ENCODE peak calls at places on chromosome 22, in ten cellular contexts. One of them, this sample, is unnamed.

GRCh38 chr22:39703890-39704658 is 133.5 kb downstream of the CACNA1I start:
- DNase-seq in nephron progenitor cell: peak
- DNase-seq in NCI-H1105: no peak
- DNase-seq in right atrium auricular region: no peak
- DNase-seq in amniotic epithelial cell: no peak
- DNase-seq in anterior cingulate cortex: no peak
- DNase-seq in AG09309: no peak
- DNase-seq in coronary artery: no peak
- DNase-seq in NCI-H146: no peak
- DNase-seq in pulmonary artery endothelial cell: no peak
- DNase-seq in this sample: no peak

GRCh38 chr22:33825761-33826160 is 94.5 kb downstream of the LARGE1 start:
- DNase-seq in nephron progenitor cell: no peak
- DNase-seq in NCI-H1105: no peak
- DNase-seq in right atrium auricular region: no peak
- DNase-seq in amniotic epithelial cell: no peak
- DNase-seq in anterior cingulate cortex: no peak
- DNase-seq in AG09309: no peak
- DNase-seq in coronary artery: no peak
- DNase-seq in NCI-H146: peak
- DNase-seq in pulmonary artery endothelial cell: no peak
- DNase-seq in this sample: no peak

GRCh38 chr22:20552913-20553401 is 45.5 kb downstream of the MED15 start:
- DNase-seq in nephron progenitor cell: no peak
- DNase-seq in NCI-H1105: no peak
- DNase-seq in right atrium auricular region: no peak
- DNase-seq in amniotic epithelial cell: peak
- DNase-seq in anterior cingulate cortex: no peak
- DNase-seq in AG09309: no peak
- DNase-seq in coronary artery: no peak
- DNase-seq in NCI-H146: no peak
- DNase-seq in pulmonary artery endothelial cell: peak
- DNase-seq in this sample: no peak

GRCh38 chr22:49663823-49664222 is 163.8 kb downstream of the BRD1 start:
- DNase-seq in nephron progenitor cell: no peak
- DNase-seq in NCI-H1105: no peak
- DNase-seq in right atrium auricular region: no peak
- DNase-seq in amniotic epithelial cell: no peak
- DNase-seq in anterior cingulate cortex: no peak
- DNase-seq in AG09309: no peak
- DNase-seq in coronary artery: peak
- DNase-seq in NCI-H146: no peak
- DNase-seq in pulmonary artery endothelial cell: no peak
- DNase-seq in this sample: no peak

GRCh38 chr22:27057717-27058116 is 400.3 kb downstream of the MIAT start:
- DNase-seq in nephron progenitor cell: no peak
- DNase-seq in NCI-H1105: no peak
- DNase-seq in right atrium auricular region: no peak
- DNase-seq in amniotic epithelial cell: no peak
- DNase-seq in anterior cingulate cortex: no peak
- DNase-seq in AG09309: no peak
- DNase-seq in coronary artery: no peak
- DNase-seq in NCI-H146: peak
- DNase-seq in pulmonary artery endothelial cell: no peak
- DNase-seq in this sample: no peak

GRCh38 chr22:23376256-23376655 is 195.9 kb downstream of the BCR start:
- DNase-seq in nephron progenitor cell: no peak
- DNase-seq in NCI-H1105: no peak
- DNase-seq in right atrium auricular region: no peak
- DNase-seq in amniotic epithelial cell: no peak
- DNase-seq in anterior cingulate cortex: no peak
- DNase-seq in AG09309: no peak
- DNase-seq in coronary artery: no peak
- DNase-seq in NCI-H146: peak
- DNase-seq in pulmonary artery endothelial cell: no peak
- DNase-seq in this sample: no peak

GRCh38 chr22:37739000-37739399 is 42.2 kb downstream of the TRIOBP start:
- DNase-seq in nephron progenitor cell: no peak
- DNase-seq in NCI-H1105: no peak
- DNase-seq in right atrium auricular region: peak
- DNase-seq in amniotic epithelial cell: peak
- DNase-seq in anterior cingulate cortex: no peak
- DNase-seq in AG09309: no peak
- DNase-seq in coronary artery: no peak
- DNase-seq in NCI-H146: no peak
- DNase-seq in pulmonary artery endothelial cell: no peak
- DNase-seq in this sample: no peak

GRCh38 chr22:42202048-42202447 is 68.4 kb downstream of the TCF20 start:
- DNase-seq in nephron progenitor cell: no peak
- DNase-seq in NCI-H1105: no peak
- DNase-seq in right atrium auricular region: no peak
- DNase-seq in amniotic epithelial cell: no peak
- DNase-seq in anterior cingulate cortex: no peak
- DNase-seq in AG09309: no peak
- DNase-seq in coronary artery: no peak
- DNase-seq in NCI-H146: no peak
- DNase-seq in pulmonary artery endothelial cell: no peak
- DNase-seq in this sample: no peak

GRCh38 chr22:24435861-24436351 is 8.5 kb downstream of the ADORA2A start:
- DNase-seq in nephron progenitor cell: no peak
- DNase-seq in NCI-H1105: no peak
- DNase-seq in right atrium auricular region: no peak
- DNase-seq in amniotic epithelial cell: no peak
- DNase-seq in anterior cingulate cortex: no peak
- DNase-seq in AG09309: no peak
- DNase-seq in coronary artery: peak
- DNase-seq in NCI-H146: no peak
- DNase-seq in pulmonary artery endothelial cell: no peak
- DNase-seq in this sample: no peak

GRCh38 chr22:38300197-38300945 is 16.9 kb downstream of the CSNK1E start:
- DNase-seq in nephron progenitor cell: no peak
- DNase-seq in NCI-H1105: no peak
- DNase-seq in right atrium auricular region: no peak
- DNase-seq in amniotic epithelial cell: no peak
- DNase-seq in anterior cingulate cortex: no peak
- DNase-seq in AG09309: no peak
- DNase-seq in coronary artery: no peak
- DNase-seq in NCI-H146: no peak
- DNase-seq in pulmonary artery endothelial cell: no peak
- DNase-seq in this sample: no peak

GRCh38 chr22:20918663-20919220 is 1.5 kb downstream of the CRKL start:
- DNase-seq in nephron progenitor cell: no peak
- DNase-seq in NCI-H1105: no peak
- DNase-seq in right atrium auricular region: no peak
- DNase-seq in amniotic epithelial cell: no peak
- DNase-seq in anterior cingulate cortex: no peak
- DNase-seq in AG09309: no peak
- DNase-seq in coronary artery: no peak
- DNase-seq in NCI-H146: peak
- DNase-seq in pulmonary artery endothelial cell: no peak
- DNase-seq in this sample: no peak

GRCh38 chr22:27133951-27134664 is 476.7 kb downstream of the MIAT start:
- DNase-seq in nephron progenitor cell: no peak
- DNase-seq in NCI-H1105: no peak
- DNase-seq in right atrium auricular region: peak
- DNase-seq in amniotic epithelial cell: peak
- DNase-seq in anterior cingulate cortex: no peak
- DNase-seq in AG09309: peak
- DNase-seq in coronary artery: no peak
- DNase-seq in NCI-H146: no peak
- DNase-seq in pulmonary artery endothelial cell: no peak
- DNase-seq in this sample: no peak

GRCh38 chr22:49749885-49750510 is 77.7 kb downstream of the BRD1 start:
- DNase-seq in nephron progenitor cell: no peak
- DNase-seq in NCI-H1105: no peak
- DNase-seq in right atrium auricular region: peak
- DNase-seq in amniotic epithelial cell: no peak
- DNase-seq in anterior cingulate cortex: no peak
- DNase-seq in AG09309: no peak
- DNase-seq in coronary artery: peak
- DNase-seq in NCI-H146: no peak
- DNase-seq in pulmonary artery endothelial cell: no peak
- DNase-seq in this sample: no peak

GRCh38 chr22:43136255-43136654 is 6.9 kb downstream of the MCAT start:
- DNase-seq in nephron progenitor cell: peak
- DNase-seq in NCI-H1105: no peak
- DNase-seq in right atrium auricular region: no peak
- DNase-seq in amniotic epithelial cell: peak
- DNase-seq in anterior cingulate cortex: no peak
- DNase-seq in AG09309: no peak
- DNase-seq in coronary artery: no peak
- DNase-seq in NCI-H146: no peak
- DNase-seq in pulmonary artery endothelial cell: no peak
- DNase-seq in this sample: peak

GRCh38 chr22:50683994-50684371 is 11.4 kb downstream of the SHANK3 start:
- DNase-seq in nephron progenitor cell: no peak
- DNase-seq in NCI-H1105: no peak
- DNase-seq in right atrium auricular region: no peak
- DNase-seq in amniotic epithelial cell: no peak
- DNase-seq in anterior cingulate cortex: no peak
- DNase-seq in AG09309: no peak
- DNase-seq in coronary artery: peak
- DNase-seq in NCI-H146: no peak
- DNase-seq in pulmonary artery endothelial cell: no peak
- DNase-seq in this sample: no peak

GRCh38 chr22:40036126-40036525 is 41.4 kb downstream of the FAM83F start:
- DNase-seq in nephron progenitor cell: no peak
- DNase-seq in NCI-H1105: no peak
- DNase-seq in right atrium auricular region: no peak
- DNase-seq in amniotic epithelial cell: no peak
- DNase-seq in anterior cingulate cortex: no peak
- DNase-seq in AG09309: no peak
- DNase-seq in coronary artery: no peak
- DNase-seq in NCI-H146: no peak
- DNase-seq in pulmonary artery endothelial cell: no peak
- DNase-seq in this sample: no peak

GRCh38 chr22:46084943-46085830 is 65.1 kb upstream of the PPARA start:
- DNase-seq in nephron progenitor cell: no peak
- DNase-seq in NCI-H1105: no peak
- DNase-seq in right atrium auricular region: peak
- DNase-seq in amniotic epithelial cell: no peak
- DNase-seq in anterior cingulate cortex: no peak
- DNase-seq in AG09309: peak
- DNase-seq in coronary artery: peak
- DNase-seq in NCI-H146: no peak
- DNase-seq in pulmonary artery endothelial cell: peak
- DNase-seq in this sample: no peak

GRCh38 chr22:50306753-50307749 is at the start of gene PLXNB2:
- DNase-seq in nephron progenitor cell: peak
- DNase-seq in NCI-H1105: peak
- DNase-seq in right atrium auricular region: no peak
- DNase-seq in amniotic epithelial cell: peak
- DNase-seq in anterior cingulate cortex: peak
- DNase-seq in AG09309: no peak
- DNase-seq in coronary artery: no peak
- DNase-seq in NCI-H146: peak
- DNase-seq in pulmonary artery endothelial cell: no peak
- DNase-seq in this sample: no peak

GRCh38 chr22:38467904-38468760 is at the start of gene KDELR3:
- DNase-seq in nephron progenitor cell: peak
- DNase-seq in NCI-H1105: no peak
- DNase-seq in right atrium auricular region: no peak
- DNase-seq in amniotic epithelial cell: peak
- DNase-seq in anterior cingulate cortex: no peak
- DNase-seq in AG09309: no peak
- DNase-seq in coronary artery: no peak
- DNase-seq in NCI-H146: peak
- DNase-seq in pulmonary artery endothelial cell: no peak
- DNase-seq in this sample: peak

GRCh38 chr22:49307870-49308269 is 519.8 kb downstream of the BRD1 start:
- DNase-seq in nephron progenitor cell: no peak
- DNase-seq in NCI-H1105: no peak
- DNase-seq in right atrium auricular region: no peak
- DNase-seq in amniotic epithelial cell: no peak
- DNase-seq in anterior cingulate cortex: no peak
- DNase-seq in AG09309: no peak
- DNase-seq in coronary artery: peak
- DNase-seq in NCI-H146: no peak
- DNase-seq in pulmonary artery endothelial cell: no peak
- DNase-seq in this sample: no peak

GRCh38 chr22:37744589-37744988 is 47.7 kb downstream of the TRIOBP start:
- DNase-seq in nephron progenitor cell: no peak
- DNase-seq in NCI-H1105: no peak
- DNase-seq in right atrium auricular region: no peak
- DNase-seq in amniotic epithelial cell: no peak
- DNase-seq in anterior cingulate cortex: no peak
- DNase-seq in AG09309: no peak
- DNase-seq in coronary artery: no peak
- DNase-seq in NCI-H146: no peak
- DNase-seq in pulmonary artery endothelial cell: no peak
- DNase-seq in this sample: no peak

GRCh38 chr22:36332623-36333331 is 55.0 kb downstream of the MYH9 start:
- DNase-seq in nephron progenitor cell: peak
- DNase-seq in NCI-H1105: peak
- DNase-seq in right atrium auricular region: no peak
- DNase-seq in amniotic epithelial cell: peak
- DNase-seq in anterior cingulate cortex: no peak
- DNase-seq in AG09309: no peak
- DNase-seq in coronary artery: no peak
- DNase-seq in NCI-H146: no peak
- DNase-seq in pulmonary artery endothelial cell: no peak
- DNase-seq in this sample: peak

GRCh38 chr22:47606426-47606825 is 844.0 kb downstream of the TBC1D22A start:
- DNase-seq in nephron progenitor cell: no peak
- DNase-seq in NCI-H1105: no peak
- DNase-seq in right atrium auricular region: no peak
- DNase-seq in amniotic epithelial cell: no peak
- DNase-seq in anterior cingulate cortex: no peak
- DNase-seq in AG09309: no peak
- DNase-seq in coronary artery: no peak
- DNase-seq in NCI-H146: no peak
- DNase-seq in pulmonary artery endothelial cell: no peak
- DNase-seq in this sample: no peak

GRCh38 chr22:24685804-24686203 is 82.8 kb downstream of the GGT1 start:
- DNase-seq in nephron progenitor cell: no peak
- DNase-seq in NCI-H1105: no peak
- DNase-seq in right atrium auricular region: no peak
- DNase-seq in amniotic epithelial cell: no peak
- DNase-seq in anterior cingulate cortex: no peak
- DNase-seq in AG09309: no peak
- DNase-seq in coronary artery: no peak
- DNase-seq in NCI-H146: no peak
- DNase-seq in pulmonary artery endothelial cell: no peak
- DNase-seq in this sample: no peak

GRCh38 chr22:24033731-24034130 is 22.6 kb downstream of the CABIN1 start:
- DNase-seq in nephron progenitor cell: no peak
- DNase-seq in NCI-H1105: no peak
- DNase-seq in right atrium auricular region: no peak
- DNase-seq in amniotic epithelial cell: no peak
- DNase-seq in anterior cingulate cortex: no peak
- DNase-seq in AG09309: no peak
- DNase-seq in coronary artery: no peak
- DNase-seq in NCI-H146: no peak
- DNase-seq in pulmonary artery endothelial cell: no peak
- DNase-seq in this sample: no peak

GRCh38 chr22:42967005-42967404 is 47.9 kb downstream of the PACSIN2 start:
- DNase-seq in nephron progenitor cell: no peak
- DNase-seq in NCI-H1105: no peak
- DNase-seq in right atrium auricular region: no peak
- DNase-seq in amniotic epithelial cell: no peak
- DNase-seq in anterior cingulate cortex: no peak
- DNase-seq in AG09309: no peak
- DNase-seq in coronary artery: no peak
- DNase-seq in NCI-H146: no peak
- DNase-seq in pulmonary artery endothelial cell: no peak
- DNase-seq in this sample: no peak

GRCh38 chr22:49789289-49790141 is 38.2 kb downstream of the BRD1 start:
- DNase-seq in nephron progenitor cell: no peak
- DNase-seq in NCI-H1105: no peak
- DNase-seq in right atrium auricular region: peak
- DNase-seq in amniotic epithelial cell: peak
- DNase-seq in anterior cingulate cortex: no peak
- DNase-seq in AG09309: no peak
- DNase-seq in coronary artery: no peak
- DNase-seq in NCI-H146: no peak
- DNase-seq in pulmonary artery endothelial cell: no peak
- DNase-seq in this sample: peak

GRCh38 chr22:32794449-32795213 is 6.9 kb upstream of the TIMP3 start:
- DNase-seq in nephron progenitor cell: no peak
- DNase-seq in NCI-H1105: no peak
- DNase-seq in right atrium auricular region: no peak
- DNase-seq in amniotic epithelial cell: no peak
- DNase-seq in anterior cingulate cortex: no peak
- DNase-seq in AG09309: no peak
- DNase-seq in coronary artery: no peak
- DNase-seq in NCI-H146: no peak
- DNase-seq in pulmonary artery endothelial cell: no peak
- DNase-seq in this sample: no peak